ENCODE peak calls at places on chromosomes 16 and 17, in eight cellular contexts. P is CD8-positive, alpha-beta T cell; W is colonic mucosa; A is lung; T is mammary epithelial cell; C is cardiac muscle cell; Z is fibroblast of lung; J is keratinocyte. R is an unnamed sample. For H3K4me1, the result is how much of the 10 kb centered on the place peaks cover.

GRCh38 chr17:37826497-37827115 is 81.7 kb upstream of the HNF1B start:
- DNase-seq in W (no peak), P (no peak), A (no peak), Z (no peak), J (no peak), T (no peak), C (no peak), R (no peak)

GRCh38 chr17:57135748-57136342 is 50.8 kb downstream of the AKAP1 start:
- DNase-seq in P (no peak), T (no peak), A (no peak), Z (no peak), W (no peak), C (no peak), J (no peak), R (no peak)

GRCh38 chr17:65332375-65332774 is 195.2 kb downstream of the RGS9 start:
- DNase-seq in T (peak), C (no peak), P (no peak), Z (no peak), W (no peak), J (no peak), A (no peak), R (no peak)

GRCh38 chr16:29900102-29900887 is at the start of gene ASPHD1:
- DNase-seq in A (peak), W (peak), Z (peak), P (no peak), C (peak), J (no peak), T (peak), R (peak)

GRCh38 chr17:17129466-17129865 is 76.7 kb downstream of the PLD6 start:
- DNase-seq in J (no peak), T (peak), P (no peak), Z (no peak), W (no peak), C (no peak), A (no peak), R (no peak)

GRCh38 chr16:75244225-75244792 is 7.1 kb downstream of the BCAR1 start:
- DNase-seq in T (no peak), A (peak), J (no peak), C (no peak), Z (peak), W (no peak), P (no peak), R (peak)

GRCh38 chr17:9427460-9428315 is 147.9 kb downstream of the STX8 start:
- DNase-seq in W (no peak), P (no peak), A (no peak), T (peak), Z (no peak), C (no peak), J (no peak), R (no peak)

GRCh38 chr16:88569614-88569984 is 604 bp upstream of the ZC3H18 start:
- DNase-seq in Z (no peak), C (no peak), A (no peak), W (no peak), J (no peak), P (peak), T (no peak), R (peak)

GRCh38 chr17:73645050-73645871 is 1.0 kb upstream of the SDK2 start:
- DNase-seq in Z (peak), P (no peak), T (peak), W (no peak), A (no peak), J (no peak), C (peak), R (no peak)

GRCh38 chr17:7849185-7850117 is 5.4 kb upstream of the TMEM88 start:
- DNase-seq in T (no peak), Z (no peak), J (no peak), C (no peak), W (no peak), A (no peak), P (no peak), R (no peak)

GRCh38 chr16:80366023-80366422 is 174.8 kb upstream of the DYNLRB2 start:
- DNase-seq in J (no peak), Z (no peak), C (no peak), A (no peak), P (no peak), W (no peak), T (peak), R (no peak)

GRCh38 chr17:48555183-48555615 is 10.3 kb upstream of the HOXB2 start:
- DNase-seq in W (no peak), P (no peak), T (peak), J (no peak), A (no peak), C (peak), Z (peak), R (no peak)

GRCh38 chr17:48558057-48558456 is 13.1 kb upstream of the HOXB2 start:
- DNase-seq in J (no peak), P (no peak), Z (peak), T (peak), W (no peak), A (no peak), C (no peak), R (no peak)

GRCh38 chr17:48555616-48556533 is 11.0 kb upstream of the HOXB2 start:
- DNase-seq in Z (peak), J (no peak), P (no peak), C (peak), T (peak), A (no peak), W (no peak), R (no peak)

GRCh38 chr17:48558731-48559608 is 14.1 kb upstream of the HOXB2 start:
- DNase-seq in W (no peak), C (no peak), Z (peak), P (no peak), J (no peak), T (no peak), A (no peak), R (no peak)

DNA sequence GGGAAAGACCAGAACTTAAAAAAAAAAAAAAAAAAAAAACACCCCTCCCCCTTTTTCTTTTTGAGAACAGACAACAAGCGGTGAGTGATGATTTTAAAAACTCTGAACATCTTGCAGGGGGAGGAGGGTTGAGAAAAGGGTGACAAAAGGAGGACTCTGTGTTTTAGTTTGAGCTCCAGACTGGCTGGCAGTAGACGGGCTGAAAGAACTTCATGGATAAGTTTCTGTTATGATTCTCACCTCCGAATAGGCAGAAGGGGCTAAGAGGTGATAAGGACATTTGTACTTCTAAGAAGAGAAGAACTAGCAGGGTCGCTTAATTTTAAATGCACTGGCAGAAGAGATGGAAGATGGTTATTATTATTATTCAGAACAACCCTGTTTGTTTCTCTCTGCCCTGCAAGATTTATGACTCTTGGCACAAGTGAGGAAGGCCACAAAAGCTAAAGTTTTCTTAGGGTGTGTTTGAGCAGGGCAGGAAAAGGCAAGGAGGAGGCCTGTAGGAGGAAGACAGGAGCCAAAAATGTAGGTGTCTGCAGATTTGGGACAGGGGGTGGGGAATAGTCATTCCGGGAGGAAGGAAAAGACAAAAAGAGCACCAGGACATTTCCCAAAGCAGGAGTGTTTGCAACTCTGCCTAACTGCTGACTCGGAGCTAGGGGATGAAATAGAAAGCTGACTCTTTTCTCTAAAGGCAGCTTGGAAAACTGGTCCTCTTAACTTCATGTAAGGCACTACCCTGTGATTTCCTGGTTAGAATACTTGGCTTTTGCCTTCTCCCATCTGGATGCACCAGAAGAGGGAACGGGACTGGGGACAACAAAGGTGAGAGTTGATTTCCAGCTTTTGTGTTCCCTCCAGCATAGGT is 11.9 kb upstream of the HOXB2 start:
- DNase-seq in J (no peak), W (no peak), T (peak), P (no peak), C (no peak), A (no peak), Z (peak), R (no peak)
- H3K4me1 ChIP-seq in J (under half), W (under half), T (under half), P (under half), C (half or more), A (under half), Z (half or more), R (under half)

DNA sequence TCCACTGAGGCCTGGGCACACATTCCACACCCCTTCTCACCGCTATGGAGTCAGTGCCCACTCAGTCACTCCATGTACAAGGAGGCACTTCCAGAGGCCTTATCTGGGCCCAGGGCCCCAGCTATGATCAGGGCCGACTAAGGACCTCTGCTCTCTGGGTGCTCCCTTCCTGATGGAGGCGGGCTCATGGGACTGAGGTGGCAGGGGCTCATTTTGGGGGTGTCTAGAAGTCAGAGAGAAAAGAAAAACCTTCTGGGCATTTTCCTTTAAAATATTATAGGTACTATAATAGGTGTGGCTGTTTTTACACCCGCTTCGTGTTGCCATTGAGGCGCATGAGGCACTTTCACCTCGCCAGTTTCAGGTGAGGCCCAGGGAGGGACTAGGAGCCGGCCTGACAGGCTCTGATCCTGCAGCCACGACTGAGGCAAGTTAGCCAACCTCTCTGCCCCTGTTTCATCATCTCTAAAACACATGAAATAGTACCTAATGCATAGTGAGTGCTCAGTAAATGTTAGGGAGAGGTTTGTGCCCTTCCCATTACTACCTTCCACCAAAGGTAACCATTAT is 14.4 kb downstream of the B9D1 start:
- DNase-seq in W (peak), P (no peak), C (no peak), J (no peak), T (no peak), A (no peak), Z (no peak), R (peak)
- TF ChIP-seq CTCF in W (no peak), P (no peak), C (no peak), J (no peak), T (no peak), A (no peak), Z (no peak), R (no peak)

GRCh38 chr16:648071-648785 is 937 bp upstream of the WDR90 start:
- DNase-seq in A (no peak), J (no peak), P (no peak), W (peak), Z (no peak), T (peak), C (peak), R (peak)
- H3K4me1 ChIP-seq in A (under half), J (under half), P (under half), W (under half), Z (under half), T (under half), C (under half), R (half or more)

DNA sequence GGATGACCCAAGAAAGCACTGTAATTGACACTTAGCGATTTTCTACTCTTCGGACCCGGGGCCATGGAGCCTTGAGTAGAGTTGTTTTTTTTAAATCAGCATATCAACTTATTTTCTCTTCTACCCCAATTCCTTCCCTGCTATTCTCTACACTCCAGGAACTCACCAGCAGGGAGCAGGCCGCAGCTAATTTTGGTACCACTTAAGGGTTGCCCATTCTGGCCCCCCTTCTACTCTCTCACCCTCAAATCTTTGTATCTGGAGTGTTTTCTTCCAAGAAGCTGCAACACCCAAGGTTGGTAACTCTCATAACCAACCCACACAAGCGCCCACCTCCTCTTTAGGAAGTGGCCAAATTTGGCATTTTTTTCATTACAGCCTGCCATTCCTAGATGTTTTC is 5.5 kb upstream of the ERAL1 start:
- DNase-seq in T (no peak), W (no peak), A (no peak), P (no peak), J (no peak), Z (peak), C (peak), R (no peak)
- TF ChIP-seq CTCF in T (peak), W (no peak), A (no peak), P (no peak), J (peak), Z (peak), C (peak), R (no peak)

DNA sequence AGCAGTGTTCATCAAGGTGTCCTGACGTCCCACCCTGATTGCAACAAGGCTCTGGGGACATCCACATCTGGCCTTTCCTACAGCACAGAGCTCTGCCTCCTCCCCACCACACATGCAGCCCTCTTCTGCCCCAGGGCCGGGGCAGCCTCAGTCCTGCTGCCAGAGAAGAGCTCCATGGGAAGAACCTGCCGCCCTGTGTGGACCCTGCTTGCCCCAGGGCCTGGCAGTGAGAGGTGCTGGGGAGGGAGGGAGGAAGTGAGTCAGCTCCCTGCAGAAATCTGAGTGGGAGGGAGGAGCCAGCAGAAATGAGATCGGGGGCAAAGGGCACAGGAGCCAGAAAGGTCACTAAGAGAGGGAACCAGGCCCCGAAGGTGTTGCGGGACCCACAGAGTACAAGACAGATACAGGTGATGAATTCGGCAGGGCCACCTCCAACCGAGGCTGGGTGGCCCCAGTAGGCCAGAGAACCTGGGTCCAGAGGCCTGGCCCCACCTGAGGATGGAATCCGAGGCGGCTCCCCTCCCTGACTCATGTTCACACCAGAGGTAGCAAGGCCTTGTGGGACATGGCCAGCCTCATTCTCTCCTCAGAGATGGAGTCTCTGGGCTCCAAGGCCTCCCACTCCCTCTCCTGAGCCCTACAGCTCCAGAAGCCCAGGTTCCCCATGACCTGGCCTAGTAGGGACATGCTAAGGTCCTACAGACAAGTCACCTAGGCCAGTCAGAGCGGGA is 24.8 kb downstream of the MYO18A start:
- DNase-seq in J (no peak), A (no peak), P (no peak), Z (peak), C (no peak), W (peak), T (peak), R (peak)
- H3K4me1 ChIP-seq in J (half or more), A (under half), P (under half), Z (under half), C (under half), W (under half), T (half or more), R (half or more)

GRCh38 chr16:28822520-28823290 is at the start of gene ATXN2L:
- DNase-seq in A (peak), T (peak), C (peak), P (peak), J (peak), Z (peak), W (peak), R (peak)
- TF ChIP-seq CTCF in A (no peak), T (no peak), C (no peak), P (no peak), J (peak), Z (no peak), W (no peak), R (no peak)

DNA sequence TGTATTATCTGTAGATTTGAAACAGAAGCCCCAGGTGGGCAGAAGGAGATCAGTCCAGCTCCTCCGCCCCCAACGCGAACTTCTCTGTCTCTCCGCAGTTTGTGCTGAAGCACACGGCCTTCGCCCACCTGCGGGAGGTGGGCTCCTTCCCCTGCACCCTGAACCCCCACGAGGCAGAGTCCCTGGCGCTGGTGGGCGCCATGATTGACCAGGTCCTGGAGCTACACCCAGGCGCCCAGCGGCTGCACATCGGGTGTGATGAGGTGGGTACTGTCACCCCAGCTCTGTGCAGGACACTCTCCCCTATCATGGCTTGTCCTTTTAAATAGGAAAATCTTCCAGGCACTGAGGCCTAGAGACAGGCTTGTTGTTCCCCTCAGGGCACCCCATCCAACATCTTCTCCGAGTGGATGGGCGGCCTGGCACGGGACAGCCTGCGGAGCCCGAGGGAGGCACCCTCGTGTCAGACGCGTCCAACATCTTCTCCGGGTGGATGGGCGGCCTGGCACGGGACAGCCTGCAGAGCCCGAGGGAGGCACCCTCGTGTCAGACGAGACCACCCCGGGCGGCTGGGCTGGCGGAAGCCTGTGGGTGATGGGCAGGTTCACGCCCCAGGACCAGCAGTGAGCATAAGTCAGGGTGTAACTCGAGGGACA is 15.3 kb upstream of the OGFOD3 start:
- DNase-seq in C (no peak), A (no peak), W (no peak), J (no peak), T (no peak), Z (no peak), P (no peak), R (no peak)
- H3K4me1 ChIP-seq in C (under half), A (under half), W (under half), J (under half), T (under half), Z (under half), P (under half), R (under half)

GRCh38 chr17:78494961-78495330 is 82.2 kb downstream of the DNAH17 start:
- DNase-seq in Z (no peak), C (no peak), W (no peak), J (no peak), P (no peak), T (no peak), A (no peak), R (no peak)

GRCh38 chr17:78496311-78496710 is 80.9 kb downstream of the DNAH17 start:
- DNase-seq in W (no peak), J (no peak), Z (no peak), T (no peak), A (no peak), P (no peak), C (no peak), R (no peak)

GRCh38 chr17:78495634-78496033 is 81.6 kb downstream of the DNAH17 start:
- DNase-seq in T (no peak), C (no peak), W (no peak), A (no peak), Z (no peak), P (no peak), J (no peak), R (no peak)

GRCh38 chr17:78498848-78499247 is 78.3 kb downstream of the DNAH17 start:
- DNase-seq in J (no peak), A (no peak), Z (no peak), C (no peak), P (no peak), W (no peak), T (no peak), R (no peak)

DNA sequence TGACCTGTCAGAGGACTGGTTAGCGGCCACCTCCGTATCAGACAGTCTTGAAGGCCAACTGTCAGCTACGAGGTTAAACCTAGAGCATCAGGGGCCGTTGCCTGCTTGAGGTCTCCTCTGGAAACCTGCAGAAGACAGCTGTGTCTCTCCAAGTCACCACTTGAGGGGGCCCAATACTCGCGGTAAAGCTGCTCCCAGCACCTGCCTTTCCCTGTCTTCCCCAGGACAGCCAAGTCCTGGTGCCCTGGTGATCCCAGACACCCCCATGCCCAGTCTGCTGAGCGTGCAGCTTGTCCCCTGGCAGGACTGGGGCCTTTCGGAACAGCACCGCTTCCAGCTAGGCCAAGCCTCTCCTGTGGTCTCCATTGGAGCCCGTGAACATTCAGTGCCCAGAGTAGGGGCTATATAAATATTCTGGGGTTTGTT is 80.1 kb downstream of the DNAH17 start:
- DNase-seq in A (peak), W (peak), T (peak), P (no peak), C (peak), Z (peak), J (peak), R (peak)
- TF ChIP-seq CTCF in A (peak), W (peak), T (peak), P (peak), C (peak), Z (peak), J (peak), R (peak)

GRCh38 chr17:81960130-81960958 is 643 bp downstream of the NOTUM start:
- DNase-seq in W (no peak), T (no peak), Z (no peak), C (no peak), P (no peak), J (no peak), A (no peak), R (no peak)
- H3K4me1 ChIP-seq in W (under half), T (under half), Z (under half), C (under half), P (under half), J (under half), A (under half), R (under half)

DNA sequence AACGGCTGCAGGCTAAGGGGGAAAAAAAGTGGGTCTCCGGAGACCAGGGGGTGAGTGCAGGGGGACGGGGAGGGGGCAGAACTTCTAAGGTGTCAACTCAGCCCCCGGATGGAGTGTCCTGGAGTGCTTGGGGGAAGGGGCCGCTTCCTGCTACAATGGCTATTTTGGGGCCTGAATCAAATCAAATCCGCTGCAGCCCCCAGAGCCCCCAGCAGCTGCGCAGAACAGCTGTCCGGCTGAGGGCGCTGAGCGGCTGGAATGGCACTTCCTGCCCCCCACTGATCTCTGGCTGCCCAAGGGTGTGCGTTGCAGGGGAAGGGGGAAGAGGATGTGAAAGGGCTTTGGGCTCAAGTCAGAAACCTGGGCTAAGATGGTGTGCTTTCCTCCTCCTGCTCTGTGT is 24.2 kb upstream of the PHB1 start:
- DNase-seq in J (no peak), Z (no peak), A (no peak), C (no peak), T (no peak), P (no peak), W (no peak), R (no peak)
- TF ChIP-seq CTCF in J (no peak), Z (peak), A (no peak), C (no peak), T (no peak), P (no peak), W (no peak), R (no peak)

R was measured in body of pancreas.